ENCODE peak calls at places on chromosomes 13 and 19, in ten cellular contexts. One of them, this sample, is unnamed.

GRCh38 chr13:45055902-45056648 is 64.2 kb upstream of the GTF2F2 start:
- DNase-seq in HT-29: peak; percentile 43
- DNase-seq in esophagus muscularis mucosa: no peak
- DNase-seq in activated gamma-delta T cell treated with Interleukin-2 at 50 U/mL for 16 hours: no peak
- DNase-seq in progenitor cell of endocrine pancreas: no peak
- DNase-seq in kidney glomerular epithelial cell: no peak
- DNase-seq in NCI-H2029: no peak
- DNase-seq in cardiac muscle cell: no peak
- DNase-seq in psoas muscle: no peak
- DNase-seq in stimulated activated CD8-positive, alpha-beta memory T cell treated with anti-CD3 and anti-CD28 coated beads, Interleukin-2, amount 100 ng/mL, for 1 hour: no peak
- DNase-seq in this sample: no peak

GRCh38 chr19:6752257-6753177 is 13.0 kb downstream of the TRIP10 start:
- DNase-seq in cardiac muscle cell: peak; percentile 48
- DNase-seq in HT-29: peak; percentile 59
- DNase-seq in psoas muscle: no peak
- DNase-seq in stimulated activated CD8-positive, alpha-beta memory T cell treated with anti-CD3 and anti-CD28 coated beads, Interleukin-2, amount 100 ng/mL, for 1 hour: no peak
- DNase-seq in kidney glomerular epithelial cell: no peak
- DNase-seq in esophagus muscularis mucosa: no peak
- DNase-seq in progenitor cell of endocrine pancreas: peak; percentile 78
- DNase-seq in activated gamma-delta T cell treated with Interleukin-2 at 50 U/mL for 16 hours: no peak
- DNase-seq in NCI-H2029: no peak
- DNase-seq in this sample: no peak

GRCh38 chr13:80850771-80851170 is 509.8 kb upstream of the SPRY2 start:
- DNase-seq in progenitor cell of endocrine pancreas: no peak
- DNase-seq in cardiac muscle cell: no peak
- DNase-seq in NCI-H2029: no peak
- DNase-seq in kidney glomerular epithelial cell: no peak
- DNase-seq in activated gamma-delta T cell treated with Interleukin-2 at 50 U/mL for 16 hours: no peak
- DNase-seq in stimulated activated CD8-positive, alpha-beta memory T cell treated with anti-CD3 and anti-CD28 coated beads, Interleukin-2, amount 100 ng/mL, for 1 hour: no peak
- DNase-seq in HT-29: no peak
- DNase-seq in esophagus muscularis mucosa: no peak
- DNase-seq in psoas muscle: no peak
- DNase-seq in this sample: no peak

GRCh38 chr13:97506511-97506910 is 72.5 kb downstream of the RAP2A start:
- DNase-seq in progenitor cell of endocrine pancreas: no peak
- DNase-seq in stimulated activated CD8-positive, alpha-beta memory T cell treated with anti-CD3 and anti-CD28 coated beads, Interleukin-2, amount 100 ng/mL, for 1 hour: no peak
- DNase-seq in NCI-H2029: no peak
- DNase-seq in activated gamma-delta T cell treated with Interleukin-2 at 50 U/mL for 16 hours: no peak
- DNase-seq in psoas muscle: no peak
- DNase-seq in esophagus muscularis mucosa: no peak
- DNase-seq in kidney glomerular epithelial cell: no peak
- DNase-seq in cardiac muscle cell: no peak
- DNase-seq in HT-29: no peak
- DNase-seq in this sample: no peak

GRCh38 chr13:106657104-106657503 is 89.2 kb upstream of the ARGLU1 start:
- DNase-seq in esophagus muscularis mucosa: no peak
- DNase-seq in cardiac muscle cell: no peak
- DNase-seq in activated gamma-delta T cell treated with Interleukin-2 at 50 U/mL for 16 hours: no peak
- DNase-seq in kidney glomerular epithelial cell: no peak
- DNase-seq in progenitor cell of endocrine pancreas: no peak
- DNase-seq in NCI-H2029: no peak
- DNase-seq in HT-29: no peak
- DNase-seq in stimulated activated CD8-positive, alpha-beta memory T cell treated with anti-CD3 and anti-CD28 coated beads, Interleukin-2, amount 100 ng/mL, for 1 hour: no peak
- DNase-seq in psoas muscle: no peak
- DNase-seq in this sample: no peak

GRCh38 chr13:59099182-59099950 is 1064.4 kb downstream of the DIAPH3 start:
- DNase-seq in kidney glomerular epithelial cell: no peak
- DNase-seq in activated gamma-delta T cell treated with Interleukin-2 at 50 U/mL for 16 hours: no peak
- DNase-seq in esophagus muscularis mucosa: no peak
- DNase-seq in cardiac muscle cell: peak; percentile 1
- DNase-seq in progenitor cell of endocrine pancreas: no peak
- DNase-seq in HT-29: no peak
- DNase-seq in psoas muscle: no peak
- DNase-seq in stimulated activated CD8-positive, alpha-beta memory T cell treated with anti-CD3 and anti-CD28 coated beads, Interleukin-2, amount 100 ng/mL, for 1 hour: no peak
- DNase-seq in NCI-H2029: no peak
- DNase-seq in this sample: no peak

GRCh38 chr13:25768726-25769270 is 283.0 kb downstream of the SHISA2 start:
- DNase-seq in progenitor cell of endocrine pancreas: no peak
- DNase-seq in kidney glomerular epithelial cell: no peak
- DNase-seq in cardiac muscle cell: no peak
- DNase-seq in esophagus muscularis mucosa: no peak
- DNase-seq in psoas muscle: no peak
- DNase-seq in NCI-H2029: no peak
- DNase-seq in HT-29: no peak
- DNase-seq in stimulated activated CD8-positive, alpha-beta memory T cell treated with anti-CD3 and anti-CD28 coated beads, Interleukin-2, amount 100 ng/mL, for 1 hour: no peak
- DNase-seq in activated gamma-delta T cell treated with Interleukin-2 at 50 U/mL for 16 hours: no peak
- DNase-seq in this sample: no peak

GRCh38 chr19:609001-609340 is 19.3 kb downstream of the HCN2 start:
- DNase-seq in activated gamma-delta T cell treated with Interleukin-2 at 50 U/mL for 16 hours: no peak
- DNase-seq in cardiac muscle cell: no peak
- DNase-seq in psoas muscle: peak; percentile 46
- DNase-seq in HT-29: peak; percentile 17
- DNase-seq in NCI-H2029: peak; percentile 20
- DNase-seq in stimulated activated CD8-positive, alpha-beta memory T cell treated with anti-CD3 and anti-CD28 coated beads, Interleukin-2, amount 100 ng/mL, for 1 hour: no peak
- DNase-seq in kidney glomerular epithelial cell: no peak
- DNase-seq in progenitor cell of endocrine pancreas: no peak
- DNase-seq in esophagus muscularis mucosa: no peak
- DNase-seq in this sample: no peak

GRCh38 chr19:7673995-7674667 is 2.8 kb upstream of the MCEMP1 start:
- DNase-seq in stimulated activated CD8-positive, alpha-beta memory T cell treated with anti-CD3 and anti-CD28 coated beads, Interleukin-2, amount 100 ng/mL, for 1 hour: no peak
- DNase-seq in progenitor cell of endocrine pancreas: no peak
- DNase-seq in esophagus muscularis mucosa: peak; percentile 93
- DNase-seq in activated gamma-delta T cell treated with Interleukin-2 at 50 U/mL for 16 hours: no peak
- DNase-seq in psoas muscle: peak; percentile 63
- DNase-seq in HT-29: peak; percentile 58
- DNase-seq in NCI-H2029: no peak
- DNase-seq in cardiac muscle cell: peak; percentile 20
- DNase-seq in kidney glomerular epithelial cell: no peak
- DNase-seq in this sample: no peak

GRCh38 chr13:98820744-98821371 is 68.4 kb upstream of the SLC15A1 start:
- DNase-seq in esophagus muscularis mucosa: peak; percentile 75
- DNase-seq in cardiac muscle cell: no peak
- DNase-seq in NCI-H2029: no peak
- DNase-seq in kidney glomerular epithelial cell: no peak
- DNase-seq in psoas muscle: no peak
- DNase-seq in HT-29: no peak
- DNase-seq in progenitor cell of endocrine pancreas: no peak
- DNase-seq in stimulated activated CD8-positive, alpha-beta memory T cell treated with anti-CD3 and anti-CD28 coated beads, Interleukin-2, amount 100 ng/mL, for 1 hour: no peak
- DNase-seq in activated gamma-delta T cell treated with Interleukin-2 at 50 U/mL for 16 hours: no peak
- DNase-seq in this sample: no peak

GRCh38 chr13:95834134-95834765 is 157.3 kb downstream of the DNAJC3 start:
- DNase-seq in kidney glomerular epithelial cell: peak; percentile 45
- DNase-seq in progenitor cell of endocrine pancreas: peak; percentile 51
- DNase-seq in HT-29: peak; percentile 91
- DNase-seq in cardiac muscle cell: peak; percentile 70
- DNase-seq in NCI-H2029: peak; percentile 3
- DNase-seq in stimulated activated CD8-positive, alpha-beta memory T cell treated with anti-CD3 and anti-CD28 coated beads, Interleukin-2, amount 100 ng/mL, for 1 hour: peak; percentile 43
- DNase-seq in activated gamma-delta T cell treated with Interleukin-2 at 50 U/mL for 16 hours: peak; percentile 59
- DNase-seq in psoas muscle: peak; percentile 39
- DNase-seq in esophagus muscularis mucosa: no peak
- DNase-seq in this sample: no peak

GRCh38 chr19:53357821-53358581 is 7.5 kb upstream of the ZNF525 start:
- DNase-seq in progenitor cell of endocrine pancreas: no peak
- DNase-seq in psoas muscle: no peak
- DNase-seq in activated gamma-delta T cell treated with Interleukin-2 at 50 U/mL for 16 hours: no peak
- DNase-seq in esophagus muscularis mucosa: no peak
- DNase-seq in cardiac muscle cell: no peak
- DNase-seq in kidney glomerular epithelial cell: no peak
- DNase-seq in HT-29: no peak
- DNase-seq in stimulated activated CD8-positive, alpha-beta memory T cell treated with anti-CD3 and anti-CD28 coated beads, Interleukin-2, amount 100 ng/mL, for 1 hour: no peak
- DNase-seq in NCI-H2029: no peak
- DNase-seq in this sample: no peak

GRCh38 chr19:46271488-46272197 is 25.2 kb upstream of the HIF3A start:
- DNase-seq in stimulated activated CD8-positive, alpha-beta memory T cell treated with anti-CD3 and anti-CD28 coated beads, Interleukin-2, amount 100 ng/mL, for 1 hour: no peak
- DNase-seq in kidney glomerular epithelial cell: peak; percentile 99
- DNase-seq in psoas muscle: no peak
- DNase-seq in HT-29: no peak
- DNase-seq in NCI-H2029: no peak
- DNase-seq in progenitor cell of endocrine pancreas: no peak
- DNase-seq in esophagus muscularis mucosa: no peak
- DNase-seq in activated gamma-delta T cell treated with Interleukin-2 at 50 U/mL for 16 hours: no peak
- DNase-seq in cardiac muscle cell: no peak
- DNase-seq in this sample: no peak

GRCh38 chr19:55253842-55254624 is 4.8 kb downstream of the PPP6R1 start:
- DNase-seq in psoas muscle: no peak
- DNase-seq in kidney glomerular epithelial cell: no peak
- DNase-seq in progenitor cell of endocrine pancreas: no peak
- DNase-seq in esophagus muscularis mucosa: no peak
- DNase-seq in stimulated activated CD8-positive, alpha-beta memory T cell treated with anti-CD3 and anti-CD28 coated beads, Interleukin-2, amount 100 ng/mL, for 1 hour: peak; percentile 39
- DNase-seq in NCI-H2029: peak; percentile 33
- DNase-seq in activated gamma-delta T cell treated with Interleukin-2 at 50 U/mL for 16 hours: peak; percentile 65
- DNase-seq in HT-29: no peak
- DNase-seq in cardiac muscle cell: no peak
- DNase-seq in this sample: no peak

GRCh38 chr19:45324349-45324907 is 1.8 kb upstream of the CKM start:
- DNase-seq in stimulated activated CD8-positive, alpha-beta memory T cell treated with anti-CD3 and anti-CD28 coated beads, Interleukin-2, amount 100 ng/mL, for 1 hour: no peak
- DNase-seq in psoas muscle: no peak
- DNase-seq in NCI-H2029: no peak
- DNase-seq in activated gamma-delta T cell treated with Interleukin-2 at 50 U/mL for 16 hours: no peak
- DNase-seq in esophagus muscularis mucosa: no peak
- DNase-seq in progenitor cell of endocrine pancreas: no peak
- DNase-seq in HT-29: no peak
- DNase-seq in cardiac muscle cell: no peak
- DNase-seq in kidney glomerular epithelial cell: no peak
- DNase-seq in this sample: no peak

GRCh38 chr13:71828117-71828516 is 38.9 kb downstream of the DACH1 start:
- DNase-seq in activated gamma-delta T cell treated with Interleukin-2 at 50 U/mL for 16 hours: no peak
- DNase-seq in kidney glomerular epithelial cell: no peak
- DNase-seq in esophagus muscularis mucosa: no peak
- DNase-seq in psoas muscle: no peak
- DNase-seq in HT-29: no peak
- DNase-seq in NCI-H2029: no peak
- DNase-seq in cardiac muscle cell: peak; percentile 7
- DNase-seq in progenitor cell of endocrine pancreas: no peak
- DNase-seq in stimulated activated CD8-positive, alpha-beta memory T cell treated with anti-CD3 and anti-CD28 coated beads, Interleukin-2, amount 100 ng/mL, for 1 hour: no peak
- DNase-seq in this sample: no peak

GRCh38 chr13:109669956-109670355 is 116.4 kb downstream of the IRS2 start:
- DNase-seq in NCI-H2029: no peak
- DNase-seq in progenitor cell of endocrine pancreas: no peak
- DNase-seq in kidney glomerular epithelial cell: no peak
- DNase-seq in stimulated activated CD8-positive, alpha-beta memory T cell treated with anti-CD3 and anti-CD28 coated beads, Interleukin-2, amount 100 ng/mL, for 1 hour: no peak
- DNase-seq in esophagus muscularis mucosa: peak; percentile 57
- DNase-seq in HT-29: no peak
- DNase-seq in cardiac muscle cell: no peak
- DNase-seq in psoas muscle: no peak
- DNase-seq in activated gamma-delta T cell treated with Interleukin-2 at 50 U/mL for 16 hours: no peak
- DNase-seq in this sample: no peak

GRCh38 chr13:33016414-33017409 is at the start of gene KL:
- DNase-seq in progenitor cell of endocrine pancreas: peak; percentile 22
- DNase-seq in esophagus muscularis mucosa: no peak
- DNase-seq in stimulated activated CD8-positive, alpha-beta memory T cell treated with anti-CD3 and anti-CD28 coated beads, Interleukin-2, amount 100 ng/mL, for 1 hour: no peak
- DNase-seq in kidney glomerular epithelial cell: no peak
- DNase-seq in activated gamma-delta T cell treated with Interleukin-2 at 50 U/mL for 16 hours: no peak
- DNase-seq in cardiac muscle cell: peak; percentile 51
- DNase-seq in HT-29: no peak
- DNase-seq in NCI-H2029: no peak
- DNase-seq in psoas muscle: peak; percentile 37
- DNase-seq in this sample: no peak

GRCh38 chr13:77507931-77508776 is 27.4 kb upstream of the SCEL start:
- DNase-seq in HT-29: peak; percentile 97
- DNase-seq in psoas muscle: no peak
- DNase-seq in kidney glomerular epithelial cell: peak; percentile 98
- DNase-seq in NCI-H2029: peak; percentile 33
- DNase-seq in activated gamma-delta T cell treated with Interleukin-2 at 50 U/mL for 16 hours: no peak
- DNase-seq in progenitor cell of endocrine pancreas: no peak
- DNase-seq in stimulated activated CD8-positive, alpha-beta memory T cell treated with anti-CD3 and anti-CD28 coated beads, Interleukin-2, amount 100 ng/mL, for 1 hour: no peak
- DNase-seq in esophagus muscularis mucosa: peak; percentile 8
- DNase-seq in cardiac muscle cell: no peak
- DNase-seq in this sample: no peak

GRCh38 chr13:21973437-21974125 is 302.7 kb downstream of the FGF9 start:
- DNase-seq in psoas muscle: no peak
- DNase-seq in NCI-H2029: no peak
- DNase-seq in progenitor cell of endocrine pancreas: no peak
- DNase-seq in activated gamma-delta T cell treated with Interleukin-2 at 50 U/mL for 16 hours: no peak
- DNase-seq in esophagus muscularis mucosa: no peak
- DNase-seq in HT-29: no peak
- DNase-seq in stimulated activated CD8-positive, alpha-beta memory T cell treated with anti-CD3 and anti-CD28 coated beads, Interleukin-2, amount 100 ng/mL, for 1 hour: no peak
- DNase-seq in cardiac muscle cell: no peak
- DNase-seq in kidney glomerular epithelial cell: no peak
- DNase-seq in this sample: no peak

GRCh38 chr13:79724348-79725103 is 243.6 kb downstream of the NDFIP2 start:
- DNase-seq in psoas muscle: no peak
- DNase-seq in stimulated activated CD8-positive, alpha-beta memory T cell treated with anti-CD3 and anti-CD28 coated beads, Interleukin-2, amount 100 ng/mL, for 1 hour: no peak
- DNase-seq in esophagus muscularis mucosa: no peak
- DNase-seq in kidney glomerular epithelial cell: peak; percentile 74
- DNase-seq in NCI-H2029: no peak
- DNase-seq in HT-29: peak; percentile 80
- DNase-seq in cardiac muscle cell: peak; percentile 11
- DNase-seq in activated gamma-delta T cell treated with Interleukin-2 at 50 U/mL for 16 hours: no peak
- DNase-seq in progenitor cell of endocrine pancreas: no peak
- DNase-seq in this sample: no peak

GRCh38 chr13:49858183-49858856 is 65.8 kb upstream of the KPNA3 start:
- DNase-seq in progenitor cell of endocrine pancreas: no peak
- DNase-seq in stimulated activated CD8-positive, alpha-beta memory T cell treated with anti-CD3 and anti-CD28 coated beads, Interleukin-2, amount 100 ng/mL, for 1 hour: no peak
- DNase-seq in kidney glomerular epithelial cell: peak; percentile 85
- DNase-seq in activated gamma-delta T cell treated with Interleukin-2 at 50 U/mL for 16 hours: no peak
- DNase-seq in psoas muscle: no peak
- DNase-seq in cardiac muscle cell: no peak
- DNase-seq in NCI-H2029: no peak
- DNase-seq in HT-29: peak; percentile 28
- DNase-seq in esophagus muscularis mucosa: no peak
- DNase-seq in this sample: no peak

GRCh38 chr13:42754801-42755513 is 26.4 kb upstream of the FAM216B start:
- DNase-seq in stimulated activated CD8-positive, alpha-beta memory T cell treated with anti-CD3 and anti-CD28 coated beads, Interleukin-2, amount 100 ng/mL, for 1 hour: no peak
- DNase-seq in NCI-H2029: no peak
- DNase-seq in kidney glomerular epithelial cell: no peak
- DNase-seq in psoas muscle: no peak
- DNase-seq in HT-29: no peak
- DNase-seq in cardiac muscle cell: no peak
- DNase-seq in activated gamma-delta T cell treated with Interleukin-2 at 50 U/mL for 16 hours: no peak
- DNase-seq in progenitor cell of endocrine pancreas: no peak
- DNase-seq in esophagus muscularis mucosa: no peak
- DNase-seq in this sample: no peak

GRCh38 chr19:14370169-14370998 is 10.9 kb upstream of the ADGRE5 start:
- DNase-seq in progenitor cell of endocrine pancreas: no peak
- DNase-seq in cardiac muscle cell: no peak
- DNase-seq in kidney glomerular epithelial cell: no peak
- DNase-seq in NCI-H2029: no peak
- DNase-seq in activated gamma-delta T cell treated with Interleukin-2 at 50 U/mL for 16 hours: no peak
- DNase-seq in psoas muscle: no peak
- DNase-seq in HT-29: no peak
- DNase-seq in esophagus muscularis mucosa: no peak
- DNase-seq in stimulated activated CD8-positive, alpha-beta memory T cell treated with anti-CD3 and anti-CD28 coated beads, Interleukin-2, amount 100 ng/mL, for 1 hour: no peak
- DNase-seq in this sample: no peak

GRCh38 chr19:20256606-20257005 is 89.6 kb downstream of the ZNF486 start:
- DNase-seq in stimulated activated CD8-positive, alpha-beta memory T cell treated with anti-CD3 and anti-CD28 coated beads, Interleukin-2, amount 100 ng/mL, for 1 hour: no peak
- DNase-seq in esophagus muscularis mucosa: no peak
- DNase-seq in kidney glomerular epithelial cell: no peak
- DNase-seq in NCI-H2029: no peak
- DNase-seq in psoas muscle: no peak
- DNase-seq in cardiac muscle cell: no peak
- DNase-seq in HT-29: no peak
- DNase-seq in activated gamma-delta T cell treated with Interleukin-2 at 50 U/mL for 16 hours: no peak
- DNase-seq in progenitor cell of endocrine pancreas: no peak
- DNase-seq in this sample: no peak

GRCh38 chr13:88948501-88948900 is 1277.3 kb downstream of the SLITRK5 start:
- DNase-seq in cardiac muscle cell: no peak
- DNase-seq in progenitor cell of endocrine pancreas: no peak
- DNase-seq in psoas muscle: no peak
- DNase-seq in NCI-H2029: no peak
- DNase-seq in kidney glomerular epithelial cell: no peak
- DNase-seq in activated gamma-delta T cell treated with Interleukin-2 at 50 U/mL for 16 hours: no peak
- DNase-seq in stimulated activated CD8-positive, alpha-beta memory T cell treated with anti-CD3 and anti-CD28 coated beads, Interleukin-2, amount 100 ng/mL, for 1 hour: no peak
- DNase-seq in HT-29: no peak
- DNase-seq in esophagus muscularis mucosa: no peak
- DNase-seq in this sample: no peak

GRCh38 chr13:76656496-76656895 is 229.7 kb downstream of the KCTD12 start:
- DNase-seq in progenitor cell of endocrine pancreas: no peak
- DNase-seq in cardiac muscle cell: no peak
- DNase-seq in NCI-H2029: no peak
- DNase-seq in activated gamma-delta T cell treated with Interleukin-2 at 50 U/mL for 16 hours: no peak
- DNase-seq in psoas muscle: no peak
- DNase-seq in kidney glomerular epithelial cell: no peak
- DNase-seq in stimulated activated CD8-positive, alpha-beta memory T cell treated with anti-CD3 and anti-CD28 coated beads, Interleukin-2, amount 100 ng/mL, for 1 hour: no peak
- DNase-seq in esophagus muscularis mucosa: no peak
- DNase-seq in HT-29: no peak
- DNase-seq in this sample: no peak

GRCh38 chr19:6062961-6063575 is 47.2 kb downstream of the RFX2 start:
- DNase-seq in cardiac muscle cell: no peak
- DNase-seq in psoas muscle: no peak
- DNase-seq in HT-29: no peak
- DNase-seq in esophagus muscularis mucosa: no peak
- DNase-seq in kidney glomerular epithelial cell: no peak
- DNase-seq in NCI-H2029: no peak
- DNase-seq in stimulated activated CD8-positive, alpha-beta memory T cell treated with anti-CD3 and anti-CD28 coated beads, Interleukin-2, amount 100 ng/mL, for 1 hour: no peak
- DNase-seq in progenitor cell of endocrine pancreas: no peak
- DNase-seq in activated gamma-delta T cell treated with Interleukin-2 at 50 U/mL for 16 hours: no peak
- DNase-seq in this sample: no peak